ENCODE peak calls at places on chromosomes 1 and 21, in eight cellular contexts. A, T, D, X, M, F, I and Y are unnamed samples.
A peak's percentile ranks its signal among the peaks of the same experiment; 100 is the strongest.

GRCh38 chr1:80402636-80403035 is 1396.1 kb upstream of the ADGRL4 start:
- DNase-seq in I (no peak), A (no peak), F (no peak), T (no peak), M (no peak), X (no peak), D (no peak), Y (no peak)

GRCh38 chr1:98661544-98662353 is at the start of gene SNX7:
- DNase-seq in A (peak; percentile 89), I (peak; percentile 84), X (peak; percentile 84), D (peak; percentile 88), M (no peak), F (peak; percentile 40), T (peak; percentile 20), Y (peak; percentile 95)

GRCh38 chr1:41345434-41346075 is 15.7 kb upstream of the FOXO6 start:
- DNase-seq in X (no peak), I (no peak), M (no peak), D (no peak), T (no peak), A (no peak), F (no peak), Y (no peak)

GRCh38 chr21:36127250-36127904 is 7.5 kb upstream of the CBR3 start:
- DNase-seq in A (no peak), D (no peak), M (no peak), T (no peak), F (no peak), I (no peak), X (no peak), Y (no peak)

GRCh38 chr1:3607703-3608065 is 3.6 kb downstream of the MEGF6 start:
- DNase-seq in A (no peak), D (no peak), M (no peak), X (no peak), T (no peak), I (no peak), F (no peak), Y (no peak)

GRCh38 chr1:25531082-25531461 is 12.3 kb upstream of the LDLRAP1 start:
- DNase-seq in I (no peak), X (no peak), D (no peak), F (no peak), M (no peak), A (no peak), T (no peak), Y (no peak)

GRCh38 chr1:59272507-59272906 is 24.4 kb upstream of the FGGY start:
- DNase-seq in I (no peak), D (peak; percentile 48), X (no peak), T (no peak), M (no peak), A (no peak), F (no peak), Y (no peak)

GRCh38 chr1:91883470-91883869 is 2.5 kb downstream of the TGFBR3 start:
- DNase-seq in X (no peak), M (no peak), F (no peak), T (no peak), D (peak; percentile 66), A (no peak), I (no peak), Y (no peak)

GRCh38 chr21:41713495-41714281 is 53.2 kb downstream of the RIPK4 start:
- DNase-seq in M (no peak), T (no peak), F (no peak), A (peak; percentile 55), I (no peak), D (no peak), X (no peak), Y (no peak)

GRCh38 chr1:216793303-216793702 is 70.1 kb upstream of the ESRRG start:
- DNase-seq in T (no peak), F (no peak), M (no peak), I (no peak), A (no peak), D (no peak), X (no peak), Y (no peak)

GRCh38 chr1:79929356-79929755 is 922.8 kb upstream of the ADGRL4 start:
- DNase-seq in T (no peak), D (peak; percentile 1), F (no peak), A (no peak), I (no peak), M (no peak), X (no peak), Y (no peak)

GRCh38 chr1:110107867-110108469 is 4.3 kb upstream of the UBL4B start:
- DNase-seq in I (no peak), D (no peak), A (no peak), M (no peak), T (no peak), F (no peak), X (no peak), Y (no peak)

GRCh38 chr1:156584813-156585212 is 5.3 kb downstream of the TTC24 start:
- DNase-seq in A (no peak), T (no peak), M (no peak), F (no peak), D (no peak), I (no peak), X (no peak), Y (no peak)

GRCh38 chr21:36129219-36129618 is 5.7 kb upstream of the CBR3 start:
- DNase-seq in A (no peak), D (no peak), F (no peak), I (no peak), X (no peak), T (no peak), M (no peak), Y (no peak)

GRCh38 chr1:47824721-47825120 is 172.5 kb downstream of the TRABD2B start:
- DNase-seq in T (no peak), M (no peak), A (peak; percentile 53), I (no peak), F (no peak), X (no peak), D (no peak), Y (no peak)

GRCh38 chr1:103129255-103129654 is 20.9 kb upstream of the COL11A1 start:
- DNase-seq in I (no peak), A (no peak), D (peak; percentile 17), X (no peak), T (no peak), M (no peak), F (no peak), Y (no peak)

GRCh38 chr1:206635983-206636354 is 633 bp downstream of the DYRK3 start:
- DNase-seq in I (no peak), A (no peak), D (peak; percentile 18), X (no peak), F (no peak), M (no peak), T (no peak), Y (no peak)

GRCh38 chr1:178538192-178538916 is 25.4 kb downstream of the TEX35 start:
- DNase-seq in I (no peak), A (no peak), F (no peak), X (no peak), T (no peak), D (peak; percentile 66), M (no peak), Y (no peak)

GRCh38 chr1:100769906-100770646 is 50.5 kb downstream of the VCAM1 start:
- DNase-seq in M (no peak), A (no peak), X (no peak), D (peak; percentile 43), I (no peak), T (no peak), F (no peak), Y (no peak)

GRCh38 chr1:55428944-55429931 is 214.1 kb upstream of the USP24 start:
- DNase-seq in X (peak; percentile 76), M (no peak), T (no peak), F (peak; percentile 50), A (peak; percentile 11), D (peak; percentile 99), I (peak; percentile 49), Y (no peak)

DNA sequence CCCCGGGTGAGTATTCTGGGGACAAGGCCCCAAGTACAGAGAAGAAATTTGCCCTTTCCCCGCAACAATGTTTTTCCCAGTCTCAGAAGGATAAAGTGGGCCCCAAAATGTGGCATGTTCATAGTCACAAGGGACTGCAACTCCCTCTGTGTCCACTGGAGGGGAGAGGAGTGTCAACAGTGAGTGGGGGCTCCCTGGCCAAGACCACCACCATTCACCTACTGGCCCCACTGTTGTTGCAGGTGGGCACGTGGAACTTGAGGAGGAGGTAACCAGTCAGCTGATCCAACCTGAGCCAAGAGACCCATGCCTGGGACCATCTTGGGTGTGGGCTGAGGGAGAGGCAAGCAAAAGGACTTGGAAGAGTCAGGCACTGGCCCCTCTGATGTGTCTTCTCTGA is 761 bp downstream of the NUDT17 start:
- DNase-seq in I (no peak), T (peak; percentile 39), F (no peak), X (no peak), M (peak; percentile 9), A (no peak), D (peak; percentile 50), Y (no peak)
- TF ChIP-seq CTCF in I (peak; percentile 57), T (peak; percentile 39), F (no peak), X (peak; percentile 33), M (peak; percentile 10), A (peak; percentile 73), D (peak; percentile 83), Y (peak; percentile 60)

DNA sequence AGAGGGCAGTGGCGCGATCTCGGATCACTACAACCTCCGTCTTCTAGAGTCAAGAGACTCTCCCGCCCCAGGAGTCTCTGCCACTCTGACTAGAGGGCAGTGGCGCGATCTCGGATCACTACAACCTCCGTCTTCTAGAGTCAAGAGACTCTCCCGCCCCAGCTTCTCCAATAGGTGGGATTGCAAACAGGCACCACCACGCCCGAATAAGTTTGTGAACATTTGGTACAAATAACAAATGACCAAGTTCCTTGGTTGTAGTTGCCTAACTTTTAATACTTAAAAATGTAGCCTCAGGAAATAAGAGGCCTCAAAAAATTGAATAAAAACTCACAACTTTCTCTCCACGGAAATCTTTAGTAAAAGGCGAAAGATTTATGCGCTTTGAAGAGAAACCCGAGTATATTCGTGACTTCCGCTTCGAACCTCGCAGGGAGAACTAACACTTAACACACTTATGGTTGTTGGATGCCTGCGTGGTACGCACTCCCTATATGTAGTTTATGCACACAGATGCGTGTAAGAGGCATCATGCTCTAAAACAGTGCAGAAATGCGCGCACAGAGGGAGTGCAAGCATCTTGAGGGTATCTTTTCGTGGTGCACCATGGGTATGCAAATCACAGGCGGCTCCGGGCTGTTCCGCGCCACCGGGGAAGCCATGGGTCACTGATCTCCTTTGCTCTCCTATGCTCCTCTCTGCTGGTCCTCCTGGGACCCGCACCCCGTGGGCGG is 11.4 kb downstream of the BTBD19 start:
- DNase-seq in F (no peak), M (peak; percentile 71), X (peak; percentile 84), A (peak; percentile 86), D (peak; percentile 94), T (peak; percentile 79), I (peak; percentile 79), Y (no peak)
- TF ChIP-seq CTCF in F (no peak), M (no peak), X (no peak), A (no peak), D (no peak), T (no peak), I (no peak), Y (no peak)

DNA sequence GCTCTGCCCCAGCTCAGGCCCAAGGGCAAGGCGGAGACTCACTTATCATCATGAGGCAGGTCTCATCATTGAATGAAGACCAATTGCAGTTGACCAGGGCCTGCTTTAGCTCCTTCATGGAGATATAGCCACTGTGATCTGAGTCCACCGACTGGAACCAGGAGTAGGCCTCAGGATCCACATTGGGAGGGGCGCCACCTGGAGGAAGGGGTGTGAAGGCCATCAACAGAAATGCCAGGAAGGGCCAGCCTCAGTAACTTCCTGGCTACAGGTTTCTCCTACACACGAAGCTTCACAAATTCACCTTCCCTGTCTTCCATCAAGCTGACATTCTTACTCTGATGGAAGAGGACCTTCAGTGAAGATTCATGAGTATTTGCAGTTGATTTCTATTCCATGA is 11.6 kb downstream of the PEF1 start:
- DNase-seq in F (no peak), I (peak; percentile 32), T (no peak), A (peak; percentile 70), D (no peak), M (no peak), X (no peak), Y (no peak)
- TF ChIP-seq CTCF in F (no peak), I (peak; percentile 24), T (no peak), A (peak; percentile 61), D (peak; percentile 67), M (no peak), X (no peak), Y (peak; percentile 47)

GRCh38 chr1:183470961-183471747 is 1.1 kb upstream of the SMG7 start:
- DNase-seq in M (peak; percentile 35), X (peak; percentile 80), F (peak; percentile 41), A (peak; percentile 70), T (peak; percentile 75), I (peak; percentile 73), D (peak; percentile 84), Y (peak; percentile 92)
- TF ChIP-seq CTCF in M (no peak), X (no peak), F (no peak), A (peak; percentile 27), T (no peak), I (no peak), D (peak; percentile 7), Y (no peak)